ENCODE peak calls at places on chromosomes 5 and 9, in nine cellular contexts. T is endodermal cell, I is transverse colon, K is GM23338, G is sigmoid colon, L is tibial nerve, J is mesenchymal stem cell, B is astrocyte, M is thoracic aorta. Q is an unnamed sample.

GRCh38 chr5:100520348-100520747 is 14.8 kb upstream of the FAM174A start:
- DNase-seq in T (peak; percentile 85), I (no peak), K (peak; percentile 67), G (no peak), L (no peak), J (peak; percentile 2), B (no peak), M (no peak), Q (no peak)

GRCh38 chr9:35618325-35618727 is at the start of gene CD72:
- DNase-seq in T (no peak), I (peak; percentile 32), K (no peak), G (no peak), L (no peak), J (no peak), B (no peak), M (no peak), Q (no peak)

GRCh38 chr5:60674670-60675069 is 25.3 kb downstream of the DEPDC1B start:
- DNase-seq in T (no peak), I (no peak), K (no peak), G (no peak), L (no peak), J (no peak), B (peak; percentile 15), M (no peak), Q (peak; percentile 19)

GRCh38 chr5:177446184-177447065 is at the start of gene PRR7:
- DNase-seq in T (peak; percentile 81), I (peak; percentile 67), K (peak; percentile 73), G (no peak), L (no peak), J (peak; percentile 67), B (peak; percentile 62), M (no peak), Q (peak; percentile 72)

GRCh38 chr5:1657161-1657741 is 133.5 kb upstream of the LPCAT1 start:
- DNase-seq in T (peak; percentile 45), I (no peak), K (no peak), G (no peak), L (no peak), J (no peak), B (no peak), M (no peak), Q (no peak)

GRCh38 chr9:135284386-135285134 is 195.0 kb upstream of the PPP1R26 start:
- DNase-seq in T (no peak), I (no peak), K (no peak), G (no peak), L (no peak), J (no peak), B (no peak), M (no peak), Q (no peak)

GRCh38 chr9:26954050-26954508 is 2.1 kb upstream of the IFT74 start:
- DNase-seq in T (no peak), I (no peak), K (no peak), G (no peak), L (no peak), J (peak; percentile 30), B (no peak), M (no peak), Q (no peak)

GRCh38 chr9:4929917-4930316 is 55.2 kb upstream of the JAK2 start:
- DNase-seq in T (no peak), I (no peak), K (no peak), G (no peak), L (no peak), J (no peak), B (peak; percentile 4), M (no peak), Q (no peak)

GRCh38 chr5:121675932-121676331 is 175.8 kb upstream of the FTMT start:
- DNase-seq in T (no peak), I (no peak), K (no peak), G (no peak), L (no peak), J (no peak), B (no peak), M (no peak), Q (no peak)

GRCh38 chr9:20022410-20022809 is 233.6 kb upstream of the SLC24A2 start:
- DNase-seq in T (no peak), I (no peak), K (no peak), G (no peak), L (no peak), J (peak; percentile 63), B (peak; percentile 51), M (no peak), Q (no peak)

GRCh38 chr9:130313103-130313858 is 47.7 kb downstream of the HMCN2 start:
- DNase-seq in T (no peak), I (no peak), K (no peak), G (no peak), L (no peak), J (no peak), B (no peak), M (no peak), Q (no peak)

GRCh38 chr5:83306572-83307241 is 164.8 kb upstream of the VCAN start:
- DNase-seq in T (no peak), I (peak; percentile 11), K (no peak), G (peak; percentile 76), L (peak; percentile 24), J (peak; percentile 91), B (peak; percentile 96), M (no peak), Q (peak; percentile 12)

GRCh38 chr5:167653645-167654106 is 637.8 kb upstream of the WWC1 start:
- DNase-seq in T (no peak), I (no peak), K (no peak), G (no peak), L (no peak), J (no peak), B (no peak), M (no peak), Q (peak; percentile 5)

GRCh38 chr5:143147382-143147781 is 256.1 kb downstream of the NR3C1 start:
- DNase-seq in T (no peak), I (no peak), K (no peak), G (no peak), L (no peak), J (no peak), B (no peak), M (no peak), Q (no peak)

GRCh38 chr9:24096756-24097155 is 270.7 kb upstream of the ELAVL2 start:
- DNase-seq in T (no peak), I (no peak), K (no peak), G (no peak), L (no peak), J (no peak), B (no peak), M (no peak), Q (peak; percentile 13)

GRCh38 chr5:76473676-76474075 is 70.6 kb downstream of the IQGAP2 start:
- DNase-seq in T (no peak), I (no peak), K (no peak), G (no peak), L (no peak), J (no peak), B (no peak), M (no peak), Q (no peak)

GRCh38 chr9:123365881-123366528 is 10.0 kb downstream of the CRB2 start:
- DNase-seq in T (peak; percentile 85), I (no peak), K (peak; percentile 88), G (no peak), L (no peak), J (no peak), B (no peak), M (no peak), Q (no peak)

GRCh38 chr5:124160265-124160664 is 586.2 kb downstream of the ZNF608 start:
- DNase-seq in T (no peak), I (no peak), K (no peak), G (no peak), L (no peak), J (no peak), B (no peak), M (no peak), Q (no peak)
- H3K27ac ChIP-seq in T (no peak overlapping the region), I (no peak overlapping the region), K (no peak overlapping the region), G (no peak overlapping the region), L (no peak overlapping the region), J (no peak overlapping the region), B (no peak overlapping the region), M (no peak overlapping the region), Q (no peak overlapping the region)

GRCh38 chr5:119273391-119273839 is 82.4 kb upstream of the TNFAIP8 start:
- DNase-seq in T (no peak), I (no peak), K (no peak), G (no peak), L (no peak), J (no peak), B (no peak), M (no peak), Q (no peak)
- H3K4me3 ChIP-seq in T (peak overlapping the region; percentile 5), I (no peak overlapping the region), K (no peak overlapping the region), G (no peak overlapping the region), L (no peak overlapping the region), J (no peak overlapping the region), B (no peak overlapping the region), M (peak overlapping the region; percentile 25), Q (no peak overlapping the region)

GRCh38 chr5:41869739-41870620 is at the start of gene OXCT1:
- DNase-seq in T (peak; percentile 92), I (peak; percentile 89), K (peak; percentile 94), G (peak; percentile 93), L (peak; percentile 46), J (peak; percentile 89), B (peak; percentile 75), M (no peak), Q (peak; percentile 84)
- H3K4me1 ChIP-seq in T (no peaks in the 10 kb centered on the region), I (peaks cover 17% of the 10 kb centered on the region), K (peaks cover 10% of the 10 kb centered on the region), G (no peaks in the 10 kb centered on the region), L (peaks cover 35% of the 10 kb centered on the region), J (peaks cover 9% of the 10 kb centered on the region), B (peaks cover 17% of the 10 kb centered on the region), M (peaks cover 37% of the 10 kb centered on the region), Q (peaks cover 5% of the 10 kb centered on the region)

GRCh38 chr5:137862251-137862650 is 5.4 kb upstream of the MYOT start:
- DNase-seq in T (no peak), I (no peak), K (no peak), G (no peak), L (no peak), J (no peak), B (no peak), M (no peak), Q (no peak)

GRCh38 chr5:137856916-137857862 is 10.5 kb upstream of the MYOT start:
- DNase-seq in T (no peak), I (no peak), K (no peak), G (no peak), L (no peak), J (no peak), B (no peak), M (no peak), Q (no peak)

GRCh38 chr5:137856201-137856600 is 11.5 kb upstream of the MYOT start:
- DNase-seq in T (no peak), I (no peak), K (no peak), G (no peak), L (no peak), J (no peak), B (no peak), M (no peak), Q (peak; percentile 5)

GRCh38 chr5:137858954-137859353 is 8.7 kb upstream of the MYOT start:
- DNase-seq in T (no peak), I (no peak), K (no peak), G (no peak), L (no peak), J (no peak), B (no peak), M (no peak), Q (no peak)

DNA sequence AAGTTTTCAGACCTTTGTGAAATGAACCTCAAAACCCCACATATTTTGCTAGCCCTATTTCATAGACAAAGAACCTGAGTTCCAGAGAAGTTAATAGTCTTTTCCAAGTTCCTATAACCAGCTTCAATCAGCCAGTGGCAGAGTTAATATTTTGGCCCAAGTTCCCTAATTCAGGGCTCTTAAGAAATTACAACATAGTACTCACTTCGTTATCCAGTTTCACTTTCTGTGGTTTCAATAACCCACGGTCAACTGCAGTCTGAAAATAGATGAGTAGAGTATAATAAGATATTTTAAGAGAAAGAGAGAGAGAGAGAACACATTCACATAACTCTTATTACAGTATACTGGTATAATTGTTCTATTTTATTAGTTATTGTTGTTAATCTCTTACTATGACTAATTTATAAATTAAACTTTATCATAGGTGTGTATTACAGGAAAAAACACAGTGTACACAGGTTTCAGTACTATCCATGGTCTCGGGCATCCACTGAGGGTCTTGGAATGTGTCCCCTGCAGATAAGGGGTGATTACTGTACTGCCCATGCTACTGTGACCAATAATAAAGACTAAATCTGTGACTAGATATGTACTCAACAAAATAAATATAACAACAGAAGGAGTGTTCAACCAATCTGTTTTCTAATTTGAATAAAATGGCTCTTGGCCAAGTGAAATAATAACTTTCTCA is 9.3 kb upstream of the MYOT start:
- DNase-seq in T (no peak), I (no peak), K (no peak), G (no peak), L (no peak), J (peak; percentile 20), B (peak; percentile 27), M (no peak), Q (no peak)
- H3K27ac ChIP-seq in T (no peak overlapping the region), I (no peak overlapping the region), K (no peak overlapping the region), G (peak overlapping the region; percentile 7), L (peak overlapping the region; percentile 77), J (no peak overlapping the region), B (no peak overlapping the region), M (peak overlapping the region; percentile 29), Q (no peak overlapping the region)

Q was measured in SJCRH30.